ENCODE peak calls at places on chromosomes 6 and 20, in eight cellular contexts. One of them, this sample, is unnamed.
A peak's percentile ranks its signal among the peaks of the same experiment; 100 is the strongest.

GRCh38 chr6:64955435-64955848 is 751.6 kb downstream of the EYS start:
- DNase-seq in A673: peak; percentile 5
- DNase-seq in cardiac muscle cell: no peak
- DNase-seq in GM12878: no peak
- DNase-seq in retinal pigment epithelial cell: no peak
- DNase-seq in IMR-90: no peak
- DNase-seq in fibroblast of villous mesenchyme: peak; percentile 1
- DNase-seq in mammary epithelial cell: no peak
- DNase-seq in this sample: no peak

GRCh38 chr6:44192428-44193041 is 24.2 kb upstream of the MYMX start:
- DNase-seq in A673: no peak
- DNase-seq in cardiac muscle cell: peak; percentile 42
- DNase-seq in GM12878: no peak
- DNase-seq in retinal pigment epithelial cell: no peak
- DNase-seq in IMR-90: no peak
- DNase-seq in fibroblast of villous mesenchyme: no peak
- DNase-seq in mammary epithelial cell: no peak
- DNase-seq in this sample: no peak

GRCh38 chr20:11231742-11232141 is 557.9 kb upstream of the JAG1 start:
- DNase-seq in A673: no peak
- DNase-seq in cardiac muscle cell: no peak
- DNase-seq in GM12878: no peak
- DNase-seq in retinal pigment epithelial cell: no peak
- DNase-seq in IMR-90: no peak
- DNase-seq in fibroblast of villous mesenchyme: no peak
- DNase-seq in mammary epithelial cell: no peak
- DNase-seq in this sample: no peak

GRCh38 chr6:44332585-44332984 is 9.9 kb upstream of the SPATS1 start:
- DNase-seq in A673: peak; percentile 32
- DNase-seq in cardiac muscle cell: no peak
- DNase-seq in GM12878: no peak
- DNase-seq in retinal pigment epithelial cell: peak; percentile 87
- DNase-seq in IMR-90: peak; percentile 10
- DNase-seq in fibroblast of villous mesenchyme: no peak
- DNase-seq in mammary epithelial cell: no peak
- DNase-seq in this sample: no peak

GRCh38 chr6:18493421-18493891 is 106.3 kb downstream of the RNF144B start:
- DNase-seq in A673: no peak
- DNase-seq in cardiac muscle cell: no peak
- DNase-seq in GM12878: no peak
- DNase-seq in retinal pigment epithelial cell: no peak
- DNase-seq in IMR-90: no peak
- DNase-seq in fibroblast of villous mesenchyme: no peak
- DNase-seq in mammary epithelial cell: peak; percentile 34
- DNase-seq in this sample: no peak

GRCh38 chr6:13848553-13849150 is 34.3 kb upstream of the MCUR1 start:
- DNase-seq in A673: no peak
- DNase-seq in cardiac muscle cell: peak; percentile 26
- DNase-seq in GM12878: no peak
- DNase-seq in retinal pigment epithelial cell: no peak
- DNase-seq in IMR-90: peak; percentile 37
- DNase-seq in fibroblast of villous mesenchyme: peak; percentile 27
- DNase-seq in mammary epithelial cell: no peak
- DNase-seq in this sample: no peak

GRCh38 chr6:158460602-158461092 is 99.2 kb upstream of the TMEM181 start:
- DNase-seq in A673: peak; percentile 58
- DNase-seq in cardiac muscle cell: peak; percentile 33
- DNase-seq in GM12878: no peak
- DNase-seq in retinal pigment epithelial cell: peak; percentile 70
- DNase-seq in IMR-90: peak; percentile 86
- DNase-seq in fibroblast of villous mesenchyme: peak; percentile 70
- DNase-seq in mammary epithelial cell: peak; percentile 71
- DNase-seq in this sample: no peak

GRCh38 chr6:119957195-119957594 is 607.6 kb upstream of the MAN1A1 start:
- DNase-seq in A673: no peak
- DNase-seq in cardiac muscle cell: no peak
- DNase-seq in GM12878: no peak
- DNase-seq in retinal pigment epithelial cell: no peak
- DNase-seq in IMR-90: no peak
- DNase-seq in fibroblast of villous mesenchyme: no peak
- DNase-seq in mammary epithelial cell: no peak
- DNase-seq in this sample: no peak

GRCh38 chr20:35012227-35013069 is 56.8 kb downstream of the MYH7B start:
- DNase-seq in A673: no peak
- DNase-seq in cardiac muscle cell: peak; percentile 53
- DNase-seq in GM12878: no peak
- DNase-seq in retinal pigment epithelial cell: no peak
- DNase-seq in IMR-90: no peak
- DNase-seq in fibroblast of villous mesenchyme: peak; percentile 20
- DNase-seq in mammary epithelial cell: no peak
- DNase-seq in this sample: no peak

GRCh38 chr6:118705799-118706481 is 54.5 kb upstream of the CEP85L start:
- DNase-seq in A673: peak; percentile 64
- DNase-seq in cardiac muscle cell: peak; percentile 90
- DNase-seq in GM12878: peak; percentile 30
- DNase-seq in retinal pigment epithelial cell: peak; percentile 43
- DNase-seq in IMR-90: peak; percentile 36
- DNase-seq in fibroblast of villous mesenchyme: peak; percentile 59
- DNase-seq in mammary epithelial cell: peak; percentile 59
- DNase-seq in this sample: no peak

GRCh38 chr6:113695506-113695905 is 161.6 kb upstream of the MARCKS start:
- DNase-seq in A673: no peak
- DNase-seq in cardiac muscle cell: peak; percentile 95
- DNase-seq in GM12878: no peak
- DNase-seq in retinal pigment epithelial cell: peak; percentile 35
- DNase-seq in IMR-90: peak; percentile 30
- DNase-seq in fibroblast of villous mesenchyme: peak; percentile 97
- DNase-seq in mammary epithelial cell: no peak
- DNase-seq in this sample: no peak

GRCh38 chr6:6319947-6320811 is at the start of gene F13A1:
- DNase-seq in A673: no peak
- DNase-seq in cardiac muscle cell: no peak
- DNase-seq in GM12878: no peak
- DNase-seq in retinal pigment epithelial cell: no peak
- DNase-seq in IMR-90: no peak
- DNase-seq in fibroblast of villous mesenchyme: no peak
- DNase-seq in mammary epithelial cell: no peak
- DNase-seq in this sample: no peak

GRCh38 chr6:52560462-52560861 is 16.4 kb downstream of the TRAM2 start:
- DNase-seq in A673: no peak
- DNase-seq in cardiac muscle cell: no peak
- DNase-seq in GM12878: no peak
- DNase-seq in retinal pigment epithelial cell: peak; percentile 71
- DNase-seq in IMR-90: no peak
- DNase-seq in fibroblast of villous mesenchyme: no peak
- DNase-seq in mammary epithelial cell: no peak
- DNase-seq in this sample: no peak

GRCh38 chr6:19999319-20000191 is 162.4 kb downstream of the ID4 start:
- DNase-seq in A673: peak; percentile 46
- DNase-seq in cardiac muscle cell: no peak
- DNase-seq in GM12878: peak; percentile 25
- DNase-seq in retinal pigment epithelial cell: no peak
- DNase-seq in IMR-90: peak; percentile 5
- DNase-seq in fibroblast of villous mesenchyme: no peak
- DNase-seq in mammary epithelial cell: peak; percentile 65
- DNase-seq in this sample: no peak

GRCh38 chr20:17640875-17641378 is 41.1 kb downstream of the RRBP1 start:
- DNase-seq in A673: no peak
- DNase-seq in cardiac muscle cell: no peak
- DNase-seq in GM12878: no peak
- DNase-seq in retinal pigment epithelial cell: no peak
- DNase-seq in IMR-90: no peak
- DNase-seq in fibroblast of villous mesenchyme: no peak
- DNase-seq in mammary epithelial cell: no peak
- DNase-seq in this sample: no peak

GRCh38 chr6:138594042-138594636 is 94.8 kb upstream of the NHSL1 start:
- DNase-seq in A673: no peak
- DNase-seq in cardiac muscle cell: no peak
- DNase-seq in GM12878: no peak
- DNase-seq in retinal pigment epithelial cell: no peak
- DNase-seq in IMR-90: no peak
- DNase-seq in fibroblast of villous mesenchyme: no peak
- DNase-seq in mammary epithelial cell: no peak
- DNase-seq in this sample: no peak

GRCh38 chr6:43669050-43669921 is 18.3 kb downstream of the MRPS18A start:
- DNase-seq in A673: no peak
- DNase-seq in cardiac muscle cell: peak; percentile 76
- DNase-seq in GM12878: no peak
- DNase-seq in retinal pigment epithelial cell: no peak
- DNase-seq in IMR-90: peak; percentile 59
- DNase-seq in fibroblast of villous mesenchyme: peak; percentile 75
- DNase-seq in mammary epithelial cell: peak; percentile 47
- DNase-seq in this sample: no peak

GRCh38 chr6:42507901-42508300 is 55.9 kb upstream of the UBR2 start:
- DNase-seq in A673: no peak
- DNase-seq in cardiac muscle cell: no peak
- DNase-seq in GM12878: no peak
- DNase-seq in retinal pigment epithelial cell: peak; percentile 95
- DNase-seq in IMR-90: peak; percentile 10
- DNase-seq in fibroblast of villous mesenchyme: peak; percentile 75
- DNase-seq in mammary epithelial cell: no peak
- DNase-seq in this sample: no peak

GRCh38 chr6:3874069-3874468 is 24.9 kb downstream of the FAM50B start:
- DNase-seq in A673: no peak
- DNase-seq in cardiac muscle cell: no peak
- DNase-seq in GM12878: no peak
- DNase-seq in retinal pigment epithelial cell: no peak
- DNase-seq in IMR-90: no peak
- DNase-seq in fibroblast of villous mesenchyme: no peak
- DNase-seq in mammary epithelial cell: no peak
- DNase-seq in this sample: no peak

GRCh38 chr20:36217226-36217625 is 19.1 kb upstream of the AAR2 start:
- DNase-seq in A673: no peak
- DNase-seq in cardiac muscle cell: no peak
- DNase-seq in GM12878: no peak
- DNase-seq in retinal pigment epithelial cell: no peak
- DNase-seq in IMR-90: no peak
- DNase-seq in fibroblast of villous mesenchyme: no peak
- DNase-seq in mammary epithelial cell: no peak
- DNase-seq in this sample: peak; percentile 52

GRCh38 chr6:37559060-37559459 is 59.4 kb upstream of the CCDC167 start:
- DNase-seq in A673: no peak
- DNase-seq in cardiac muscle cell: no peak
- DNase-seq in GM12878: no peak
- DNase-seq in retinal pigment epithelial cell: no peak
- DNase-seq in IMR-90: no peak
- DNase-seq in fibroblast of villous mesenchyme: no peak
- DNase-seq in mammary epithelial cell: no peak
- DNase-seq in this sample: no peak

GRCh38 chr20:48763183-48764030 is 64.4 kb downstream of the PREX1 start:
- DNase-seq in A673: no peak
- DNase-seq in cardiac muscle cell: no peak
- DNase-seq in GM12878: no peak
- DNase-seq in retinal pigment epithelial cell: no peak
- DNase-seq in IMR-90: no peak
- DNase-seq in fibroblast of villous mesenchyme: no peak
- DNase-seq in mammary epithelial cell: no peak
- DNase-seq in this sample: no peak

GRCh38 chr6:110326609-110327008 is 31.5 kb downstream of the METTL24 start:
- DNase-seq in A673: no peak
- DNase-seq in cardiac muscle cell: no peak
- DNase-seq in GM12878: no peak
- DNase-seq in retinal pigment epithelial cell: no peak
- DNase-seq in IMR-90: no peak
- DNase-seq in fibroblast of villous mesenchyme: no peak
- DNase-seq in mammary epithelial cell: no peak
- DNase-seq in this sample: no peak

GRCh38 chr20:62860391-62860923 is 1.2 kb downstream of the TCFL5 start:
- DNase-seq in A673: peak; percentile 48
- DNase-seq in cardiac muscle cell: peak; percentile 46
- DNase-seq in GM12878: no peak
- DNase-seq in retinal pigment epithelial cell: no peak
- DNase-seq in IMR-90: peak; percentile 45
- DNase-seq in fibroblast of villous mesenchyme: peak; percentile 64
- DNase-seq in mammary epithelial cell: peak; percentile 32
- DNase-seq in this sample: no peak
- H3K4me3 ChIP-seq in A673: peak overlapping the region; percentile 70
- H3K4me3 ChIP-seq in cardiac muscle cell: peak overlapping the region; percentile 33
- H3K4me3 ChIP-seq in GM12878: peak overlapping the region; percentile 75
- H3K4me3 ChIP-seq in retinal pigment epithelial cell: peak overlapping the region; percentile 47
- H3K4me3 ChIP-seq in IMR-90: peak overlapping the region; percentile 100
- H3K4me3 ChIP-seq in fibroblast of villous mesenchyme: peak overlapping the region; percentile 64
- H3K4me3 ChIP-seq in mammary epithelial cell: peak overlapping the region; percentile 69
- H3K4me3 ChIP-seq in this sample: peak overlapping the region; percentile 70

DNA sequence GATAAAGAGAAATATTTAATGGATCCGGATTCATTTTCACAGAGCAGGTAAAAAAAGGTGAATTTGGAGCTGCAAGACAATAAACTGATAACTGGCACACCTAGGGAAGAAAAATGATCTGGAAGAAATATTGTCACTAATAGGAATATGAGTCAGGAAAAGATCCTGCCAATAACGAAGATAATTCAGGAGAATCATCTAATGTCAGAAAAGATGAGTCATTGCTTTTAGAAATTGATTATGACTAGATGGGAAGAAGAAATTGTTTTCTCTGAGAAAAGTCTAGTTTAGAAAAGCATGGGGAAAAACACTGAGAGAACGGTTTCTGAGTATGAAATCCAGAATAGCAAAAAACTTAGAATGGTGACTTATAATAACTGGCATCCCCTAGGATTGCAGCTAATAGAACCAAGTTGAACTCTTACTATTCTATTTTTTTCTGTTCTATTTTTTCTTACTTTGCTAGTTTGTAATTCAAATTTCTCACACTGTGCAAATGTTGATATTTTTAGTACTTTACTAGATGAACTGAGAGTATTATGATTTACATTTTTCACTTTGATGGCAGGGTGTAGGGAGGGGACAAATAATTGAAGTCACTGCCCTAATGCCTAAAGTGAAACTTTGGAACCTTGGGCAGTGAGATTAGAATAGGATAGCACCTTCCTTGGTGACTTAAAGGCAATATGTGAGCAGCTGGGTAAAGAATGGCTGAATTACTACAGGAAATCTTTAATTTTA is 38.2 kb upstream of the SUPT3H start:
- DNase-seq in A673: no peak
- DNase-seq in cardiac muscle cell: no peak
- DNase-seq in GM12878: no peak
- DNase-seq in retinal pigment epithelial cell: no peak
- DNase-seq in IMR-90: no peak
- DNase-seq in fibroblast of villous mesenchyme: no peak
- DNase-seq in mammary epithelial cell: no peak
- DNase-seq in this sample: no peak
- H3K4me3 ChIP-seq in A673: no peak overlapping the region
- H3K4me3 ChIP-seq in cardiac muscle cell: no peak overlapping the region
- H3K4me3 ChIP-seq in GM12878: no peak overlapping the region
- H3K4me3 ChIP-seq in retinal pigment epithelial cell: no peak overlapping the region
- H3K4me3 ChIP-seq in IMR-90: no peak overlapping the region
- H3K4me3 ChIP-seq in fibroblast of villous mesenchyme: no peak overlapping the region
- H3K4me3 ChIP-seq in mammary epithelial cell: no peak overlapping the region
- H3K4me3 ChIP-seq in this sample: no peak overlapping the region

GRCh38 chr6:108966855-108967755 is 118.9 kb downstream of the ARMC2 start:
- DNase-seq in A673: peak; percentile 56
- DNase-seq in cardiac muscle cell: peak; percentile 73
- DNase-seq in GM12878: no peak
- DNase-seq in retinal pigment epithelial cell: peak; percentile 13
- DNase-seq in IMR-90: peak; percentile 60
- DNase-seq in fibroblast of villous mesenchyme: peak; percentile 34
- DNase-seq in mammary epithelial cell: peak; percentile 78
- DNase-seq in this sample: no peak
- H3K4me3 ChIP-seq in A673: no peak overlapping the region
- H3K4me3 ChIP-seq in cardiac muscle cell: no peak overlapping the region
- H3K4me3 ChIP-seq in GM12878: no peak overlapping the region
- H3K4me3 ChIP-seq in retinal pigment epithelial cell: no peak overlapping the region
- H3K4me3 ChIP-seq in IMR-90: no peak overlapping the region
- H3K4me3 ChIP-seq in fibroblast of villous mesenchyme: no peak overlapping the region
- H3K4me3 ChIP-seq in mammary epithelial cell: no peak overlapping the region
- H3K4me3 ChIP-seq in this sample: no peak overlapping the region

GRCh38 chr20:64049060-64049886 is at the start of gene SOX18:
- DNase-seq in A673: peak; percentile 62
- DNase-seq in cardiac muscle cell: peak; percentile 56
- DNase-seq in GM12878: no peak
- DNase-seq in retinal pigment epithelial cell: no peak
- DNase-seq in IMR-90: peak; percentile 21
- DNase-seq in fibroblast of villous mesenchyme: peak; percentile 41
- DNase-seq in mammary epithelial cell: no peak
- DNase-seq in this sample: no peak
- H3K4me3 ChIP-seq in A673: peak within 1 kb of the TSS; percentile 34
- H3K4me3 ChIP-seq in cardiac muscle cell: peak within 1 kb of the TSS; percentile 20
- H3K4me3 ChIP-seq in GM12878: no peak within 1 kb of the TSS
- H3K4me3 ChIP-seq in retinal pigment epithelial cell: no peak within 1 kb of the TSS
- H3K4me3 ChIP-seq in IMR-90: peak within 1 kb of the TSS; percentile 30
- H3K4me3 ChIP-seq in fibroblast of villous mesenchyme: peak within 1 kb of the TSS; percentile 29
- H3K4me3 ChIP-seq in mammary epithelial cell: no peak within 1 kb of the TSS
- H3K4me3 ChIP-seq in this sample: peak within 1 kb of the TSS; percentile 24